ENCODE peak calls at places on chromosome 18, in four cellular contexts. R, L, Z and O are unnamed samples.

GRCh38 chr18:71115261-71115660 is 826.4 kb downstream of the SOCS6 start:
- DNase-seq in Z (no peak), R (no peak), L (no peak), O (no peak)

GRCh38 chr18:51044928-51045587 is 15.0 kb downstream of the SMAD4 start:
- DNase-seq in L (no peak), R (no peak), Z (no peak), O (no peak)

GRCh38 chr18:24023185-24023814 is 8.7 kb downstream of the TTC39C start:
- DNase-seq in R (no peak), Z (no peak), L (no peak), O (no peak)

GRCh38 chr18:67916142-67916541 is 399.6 kb upstream of the DSEL start:
- DNase-seq in R (no peak), Z (no peak), L (no peak), O (no peak)

GRCh38 chr18:70659026-70659726 is 370.3 kb downstream of the SOCS6 start:
- DNase-seq in R (no peak), Z (no peak), L (peak; percentile 4), O (no peak)

GRCh38 chr18:434410-434809 is 66.1 kb downstream of the COLEC12 start:
- DNase-seq in Z (no peak), R (peak; percentile 56), L (no peak), O (no peak)

GRCh38 chr18:1464444-1465217 is 560.0 kb downstream of the ADCYAP1 start:
- DNase-seq in L (no peak), Z (no peak), R (no peak), O (no peak)

GRCh38 chr18:58927659-58928058 is 63.0 kb downstream of the ZNF532 start:
- DNase-seq in L (no peak), Z (no peak), R (no peak), O (no peak)

GRCh38 chr18:79871481-79872091 is 73.8 kb downstream of the KCNG2 start:
- DNase-seq in Z (no peak), L (no peak), R (no peak), O (no peak)

GRCh38 chr18:42614619-42615293 is 500.7 kb downstream of the RIT2 start:
- DNase-seq in R (no peak), L (no peak), Z (peak; percentile 68), O (no peak)

GRCh38 chr18:14963246-14963645 is 215.3 kb downstream of the ANKRD30B start:
- DNase-seq in Z (no peak), L (no peak), R (no peak), O (no peak)

GRCh38 chr18:32482117-32482516 is 11.4 kb upstream of the GAREM1 start:
- DNase-seq in R (no peak), L (no peak), Z (no peak), O (no peak)

GRCh38 chr18:44895176-44895798 is 214.6 kb downstream of the SETBP1 start:
- DNase-seq in L (no peak), Z (peak; percentile 31), R (peak; percentile 51), O (peak; percentile 50)

GRCh38 chr18:60534539-60534938 is 162.0 kb upstream of the MC4R start:
- DNase-seq in Z (no peak), R (no peak), L (no peak), O (no peak)